ENCODE peak calls at places on chromosomes 1 and 21, in seven cellular contexts. One of them, this sample, is unnamed.

GRCh38 chr1:156601122-156601830 is at the start of gene GPATCH4:
- DNase-seq in stomach: peak
- DNase-seq in H1: no peak
- DNase-seq in K562: peak
- DNase-seq in suprapubic skin: peak
- DNase-seq in transverse colon: peak
- DNase-seq in HepG2: peak
- DNase-seq in this sample: peak

GRCh38 chr21:41370840-41371697 is 9.2 kb downstream of the MX2 start:
- DNase-seq in stomach: no peak
- DNase-seq in suprapubic skin: no peak
- DNase-seq in transverse colon: no peak
- DNase-seq in H1: no peak
- DNase-seq in K562: no peak
- DNase-seq in HepG2: no peak
- DNase-seq in this sample: peak

GRCh38 chr1:117981455-117982192 is 52.1 kb downstream of the WDR3 start:
- DNase-seq in HepG2: no peak
- DNase-seq in suprapubic skin: no peak
- DNase-seq in H1: no peak
- DNase-seq in stomach: no peak
- DNase-seq in transverse colon: no peak
- DNase-seq in K562: no peak
- DNase-seq in this sample: no peak

GRCh38 chr1:17239420-17239819 is 9.5 kb upstream of the PADI3 start:
- DNase-seq in K562: peak
- DNase-seq in suprapubic skin: no peak
- DNase-seq in transverse colon: peak
- DNase-seq in stomach: no peak
- DNase-seq in HepG2: peak
- DNase-seq in H1: peak
- DNase-seq in this sample: no peak

GRCh38 chr1:205259361-205259832 is 31.7 kb downstream of the TMCC2 start:
- DNase-seq in HepG2: no peak
- DNase-seq in stomach: no peak
- DNase-seq in K562: no peak
- DNase-seq in suprapubic skin: no peak
- DNase-seq in transverse colon: no peak
- DNase-seq in H1: no peak
- DNase-seq in this sample: no peak

GRCh38 chr1:27074175-27074780 is 61.6 kb upstream of the TENT5B start:
- DNase-seq in suprapubic skin: no peak
- DNase-seq in transverse colon: no peak
- DNase-seq in K562: peak
- DNase-seq in stomach: no peak
- DNase-seq in H1: no peak
- DNase-seq in HepG2: no peak
- DNase-seq in this sample: no peak

GRCh38 chr1:226953175-226953800 is 13.2 kb downstream of the COQ8A start:
- DNase-seq in suprapubic skin: peak
- DNase-seq in H1: no peak
- DNase-seq in HepG2: no peak
- DNase-seq in transverse colon: no peak
- DNase-seq in K562: no peak
- DNase-seq in stomach: no peak
- DNase-seq in this sample: no peak

GRCh38 chr1:37347104-37347503 is 127.3 kb upstream of the ZC3H12A start:
- DNase-seq in H1: no peak
- DNase-seq in transverse colon: no peak
- DNase-seq in K562: no peak
- DNase-seq in HepG2: no peak
- DNase-seq in stomach: no peak
- DNase-seq in suprapubic skin: no peak
- DNase-seq in this sample: no peak

GRCh38 chr1:13619909-13620308 is 36.3 kb downstream of the PDPN start:
- DNase-seq in K562: no peak
- DNase-seq in stomach: no peak
- DNase-seq in HepG2: no peak
- DNase-seq in H1: no peak
- DNase-seq in suprapubic skin: no peak
- DNase-seq in transverse colon: no peak
- DNase-seq in this sample: no peak

GRCh38 chr1:192477630-192478029 is 97.9 kb upstream of the RGS1 start:
- DNase-seq in K562: no peak
- DNase-seq in HepG2: peak
- DNase-seq in transverse colon: no peak
- DNase-seq in H1: no peak
- DNase-seq in stomach: no peak
- DNase-seq in suprapubic skin: no peak
- DNase-seq in this sample: no peak

GRCh38 chr1:117659565-117660264 is 53.9 kb downstream of the TENT5C start:
- DNase-seq in HepG2: no peak
- DNase-seq in H1: no peak
- DNase-seq in suprapubic skin: no peak
- DNase-seq in stomach: no peak
- DNase-seq in transverse colon: no peak
- DNase-seq in K562: peak
- DNase-seq in this sample: no peak

GRCh38 chr1:30085814-30086770 is 637.3 kb downstream of the MATN1 start:
- DNase-seq in suprapubic skin: no peak
- DNase-seq in H1: peak
- DNase-seq in K562: peak
- DNase-seq in transverse colon: peak
- DNase-seq in stomach: peak
- DNase-seq in HepG2: peak
- DNase-seq in this sample: peak

GRCh38 chr1:31647106-31647505 is 2.4 kb upstream of the PEF1 start:
- DNase-seq in transverse colon: no peak
- DNase-seq in H1: no peak
- DNase-seq in HepG2: peak
- DNase-seq in suprapubic skin: no peak
- DNase-seq in stomach: no peak
- DNase-seq in K562: no peak
- DNase-seq in this sample: peak

GRCh38 chr1:10179751-10180150 is 30.6 kb upstream of the KIF1B start:
- DNase-seq in suprapubic skin: no peak
- DNase-seq in H1: no peak
- DNase-seq in HepG2: no peak
- DNase-seq in K562: no peak
- DNase-seq in transverse colon: no peak
- DNase-seq in stomach: no peak
- DNase-seq in this sample: no peak

GRCh38 chr1:35876988-35877387 is 6.0 kb upstream of the AGO1 start:
- DNase-seq in HepG2: no peak
- DNase-seq in K562: peak
- DNase-seq in stomach: no peak
- DNase-seq in transverse colon: no peak
- DNase-seq in H1: no peak
- DNase-seq in suprapubic skin: no peak
- DNase-seq in this sample: no peak

GRCh38 chr21:41612674-41613250 is 104.8 kb upstream of the TMPRSS2 start:
- DNase-seq in stomach: peak
- DNase-seq in H1: no peak
- DNase-seq in HepG2: peak
- DNase-seq in K562: peak
- DNase-seq in transverse colon: peak
- DNase-seq in suprapubic skin: peak
- DNase-seq in this sample: peak

GRCh38 chr1:21857142-21857839 is 45.2 kb downstream of the LDLRAD2 start:
- DNase-seq in stomach: no peak
- DNase-seq in HepG2: no peak
- DNase-seq in suprapubic skin: no peak
- DNase-seq in K562: no peak
- DNase-seq in H1: no peak
- DNase-seq in transverse colon: no peak
- DNase-seq in this sample: no peak

GRCh38 chr1:203628997-203629508 is 2.4 kb downstream of the ATP2B4 start:
- DNase-seq in H1: no peak
- DNase-seq in transverse colon: no peak
- DNase-seq in HepG2: no peak
- DNase-seq in stomach: no peak
- DNase-seq in suprapubic skin: no peak
- DNase-seq in K562: no peak
- DNase-seq in this sample: no peak

GRCh38 chr1:204506091-204506968 is 9.9 kb upstream of the MDM4 start:
- DNase-seq in H1: peak
- DNase-seq in transverse colon: peak
- DNase-seq in stomach: peak
- DNase-seq in suprapubic skin: peak
- DNase-seq in K562: peak
- DNase-seq in HepG2: peak
- DNase-seq in this sample: peak

GRCh38 chr1:228798548-228798947 is 63.3 kb downstream of the RHOU start:
- DNase-seq in suprapubic skin: no peak
- DNase-seq in stomach: no peak
- DNase-seq in K562: no peak
- DNase-seq in transverse colon: no peak
- DNase-seq in H1: no peak
- DNase-seq in HepG2: no peak
- DNase-seq in this sample: peak

GRCh38 chr1:209368864-209369598 is 214.5 kb upstream of the CAMK1G start:
- DNase-seq in transverse colon: no peak
- DNase-seq in suprapubic skin: no peak
- DNase-seq in stomach: no peak
- DNase-seq in HepG2: no peak
- DNase-seq in K562: no peak
- DNase-seq in H1: no peak
- DNase-seq in this sample: peak

GRCh38 chr21:42389449-42389835 is 6.4 kb downstream of the TMPRSS3 start:
- DNase-seq in transverse colon: peak
- DNase-seq in stomach: peak
- DNase-seq in H1: no peak
- DNase-seq in HepG2: peak
- DNase-seq in suprapubic skin: no peak
- DNase-seq in K562: no peak
- DNase-seq in this sample: no peak

GRCh38 chr1:23177438-23178380 is 9.1 kb upstream of the LUZP1 start:
- DNase-seq in transverse colon: peak
- DNase-seq in H1: no peak
- DNase-seq in HepG2: peak
- DNase-seq in stomach: peak
- DNase-seq in K562: peak
- DNase-seq in suprapubic skin: peak
- DNase-seq in this sample: peak
- TF ChIP-seq POLR2AphosphoS5 in transverse colon: peak
- TF ChIP-seq POLR2AphosphoS5 in H1: no peak
- TF ChIP-seq POLR2AphosphoS5 in HepG2: no peak
- TF ChIP-seq POLR2AphosphoS5 in stomach: peak
- TF ChIP-seq POLR2AphosphoS5 in K562: no peak
- TF ChIP-seq POLR2AphosphoS5 in suprapubic skin: peak
- TF ChIP-seq POLR2AphosphoS5 in this sample: peak

GRCh38 chr1:42846257-42847110 is at the start of gene ZNF691:
- DNase-seq in K562: peak
- DNase-seq in transverse colon: peak
- DNase-seq in suprapubic skin: peak
- DNase-seq in H1: peak
- DNase-seq in HepG2: peak
- DNase-seq in stomach: peak
- DNase-seq in this sample: peak
- TF ChIP-seq EP300 in K562: no peak
- TF ChIP-seq EP300 in transverse colon: no peak
- TF ChIP-seq EP300 in suprapubic skin: no peak
- TF ChIP-seq EP300 in H1: no peak
- TF ChIP-seq EP300 in HepG2: no peak
- TF ChIP-seq EP300 in stomach: no peak
- TF ChIP-seq EP300 in this sample: no peak

GRCh38 chr1:84000954-84001495 is 2.1 kb upstream of the TTLL7 start:
- DNase-seq in HepG2: no peak
- DNase-seq in H1: no peak
- DNase-seq in transverse colon: no peak
- DNase-seq in stomach: no peak
- DNase-seq in K562: no peak
- DNase-seq in suprapubic skin: no peak
- DNase-seq in this sample: no peak

GRCh38 chr1:83998599-83999315 is at the start of gene TTLL7:
- DNase-seq in stomach: peak
- DNase-seq in suprapubic skin: peak
- DNase-seq in K562: peak
- DNase-seq in transverse colon: peak
- DNase-seq in HepG2: peak
- DNase-seq in H1: no peak
- DNase-seq in this sample: peak

GRCh38 chr1:83998205-83998598 is 730 bp downstream of the TTLL7 start:
- DNase-seq in transverse colon: no peak
- DNase-seq in suprapubic skin: no peak
- DNase-seq in K562: no peak
- DNase-seq in HepG2: no peak
- DNase-seq in stomach: no peak
- DNase-seq in H1: no peak
- DNase-seq in this sample: no peak

GRCh38 chr1:84000196-84000885 is 1.4 kb upstream of the TTLL7 start:
- DNase-seq in transverse colon: no peak
- DNase-seq in K562: no peak
- DNase-seq in HepG2: no peak
- DNase-seq in suprapubic skin: no peak
- DNase-seq in stomach: no peak
- DNase-seq in H1: no peak
- DNase-seq in this sample: no peak

GRCh38 chr1:83999316-83999819 is 436 bp upstream of the TTLL7 start:
- DNase-seq in K562: peak
- DNase-seq in stomach: peak
- DNase-seq in suprapubic skin: no peak
- DNase-seq in transverse colon: peak
- DNase-seq in HepG2: peak
- DNase-seq in H1: peak
- DNase-seq in this sample: peak
- TF ChIP-seq POLR2AphosphoS5 in K562: no peak
- TF ChIP-seq POLR2AphosphoS5 in stomach: no peak
- TF ChIP-seq POLR2AphosphoS5 in suprapubic skin: no peak
- TF ChIP-seq POLR2AphosphoS5 in transverse colon: no peak
- TF ChIP-seq POLR2AphosphoS5 in HepG2: no peak
- TF ChIP-seq POLR2AphosphoS5 in H1: no peak
- TF ChIP-seq POLR2AphosphoS5 in this sample: no peak

GRCh38 chr1:12595839-12596821 is 21.9 kb downstream of the DHRS3 start:
- DNase-seq in stomach: peak
- DNase-seq in H1: no peak
- DNase-seq in HepG2: no peak
- DNase-seq in transverse colon: peak
- DNase-seq in suprapubic skin: peak
- DNase-seq in K562: no peak
- DNase-seq in this sample: peak
- TF ChIP-seq EP300 in stomach: peak
- TF ChIP-seq EP300 in H1: no peak
- TF ChIP-seq EP300 in HepG2: no peak
- TF ChIP-seq EP300 in transverse colon: peak
- TF ChIP-seq EP300 in suprapubic skin: peak
- TF ChIP-seq EP300 in K562: no peak
- TF ChIP-seq EP300 in this sample: no peak

DNA sequence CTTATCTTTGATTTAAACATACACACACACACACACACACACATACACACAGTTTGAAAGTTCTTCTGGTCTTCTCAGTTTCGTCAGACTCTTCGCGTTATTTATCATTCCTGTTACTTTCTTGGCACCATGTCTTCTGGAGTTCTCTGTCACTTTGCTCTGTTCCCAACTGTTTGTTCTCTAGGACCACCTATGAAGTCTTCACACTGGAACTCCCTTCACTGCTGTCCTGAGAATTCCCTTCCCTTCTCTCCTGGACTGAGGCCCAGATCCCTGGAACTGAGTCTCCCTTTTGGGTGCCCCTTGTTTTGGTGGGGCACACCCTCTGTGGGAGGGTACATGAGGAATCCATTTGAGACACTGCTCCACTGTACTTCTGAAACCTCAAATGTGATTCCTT is 30.5 kb downstream of the ALG14 start:
- DNase-seq in suprapubic skin: no peak
- DNase-seq in K562: no peak
- DNase-seq in H1: no peak
- DNase-seq in HepG2: no peak
- DNase-seq in stomach: no peak
- DNase-seq in transverse colon: no peak
- DNase-seq in this sample: peak
- TF ChIP-seq POLR2AphosphoS5 in suprapubic skin: peak
- TF ChIP-seq POLR2AphosphoS5 in K562: no peak
- TF ChIP-seq POLR2AphosphoS5 in H1: no peak
- TF ChIP-seq POLR2AphosphoS5 in HepG2: no peak
- TF ChIP-seq POLR2AphosphoS5 in stomach: no peak
- TF ChIP-seq POLR2AphosphoS5 in transverse colon: no peak
- TF ChIP-seq POLR2AphosphoS5 in this sample: peak